ENCODE peak calls at places on chromosomes 4 and X, in nine cellular contexts. S, J, P, I, L, Y, A, O and Q are unnamed samples.

GRCh38 chr4:92969650-92970370 is 666.0 kb downstream of the GRID2 start:
- DNase-seq in S (no peak), J (no peak), P (peak; percentile 44), I (no peak), L (peak; percentile 95), Y (no peak), A (no peak), O (peak; percentile 71), Q (no peak)

GRCh38 chr4:74365761-74366160 is 816 bp downstream of the EREG start:
- DNase-seq in S (no peak), J (peak; percentile 22), P (no peak), I (no peak), L (peak; percentile 23), Y (no peak), A (no peak), O (no peak), Q (no peak)

GRCh38 chr4:81963005-81963404 is 410.8 kb downstream of the HNRNPD start:
- DNase-seq in S (no peak), J (no peak), P (no peak), I (no peak), L (no peak), Y (no peak), A (no peak), O (no peak), Q (no peak)

GRCh38 chr4:98374643-98375042 is 113.5 kb downstream of the RAP1GDS1 start:
- DNase-seq in S (no peak), J (no peak), P (no peak), I (no peak), L (no peak), Y (no peak), A (no peak), O (peak; percentile 21), Q (no peak)

GRCh38 chr4:85686398-85686797 is 211.4 kb downstream of the ARHGAP24 start:
- DNase-seq in S (no peak), J (no peak), P (no peak), I (no peak), L (no peak), Y (no peak), A (no peak), O (no peak), Q (no peak)

GRCh38 chrX:2566044-2566443 is 65.3 kb upstream of the DHRSX start:
- DNase-seq in S (no peak), J (no peak), P (no peak), I (no peak), L (no peak), Y (no peak), A (no peak), O (no peak), Q (no peak)

GRCh38 chrX:29627833-29628232 is 587.5 kb upstream of the MAGEB2 start:
- DNase-seq in S (no peak), J (no peak), P (no peak), I (no peak), L (peak; percentile 22), Y (no peak), A (no peak), O (no peak), Q (no peak)

GRCh38 chr4:5897674-5898073 is 4.8 kb upstream of the CRMP1 start:
- DNase-seq in S (no peak), J (no peak), P (no peak), I (no peak), L (no peak), Y (no peak), A (no peak), O (no peak), Q (no peak)

GRCh38 chr4:70844180-70844579 is 4.5 kb upstream of the GRSF1 start:
- DNase-seq in S (no peak), J (peak; percentile 57), P (no peak), I (no peak), L (no peak), Y (no peak), A (no peak), O (no peak), Q (no peak)

GRCh38 chrX:19791562-19791961 is 95.8 kb downstream of the SH3KBP1 start:
- DNase-seq in S (no peak), J (no peak), P (no peak), I (no peak), L (peak; percentile 47), Y (no peak), A (no peak), O (no peak), Q (no peak)

GRCh38 chrX:21738950-21739287 is 19.0 kb downstream of the SMPX start:
- DNase-seq in S (no peak), J (no peak), P (no peak), I (no peak), L (no peak), Y (no peak), A (no peak), O (no peak), Q (no peak)

GRCh38 chr4:171342646-171343045 is 470.6 kb upstream of the GALNTL6 start:
- DNase-seq in S (no peak), J (no peak), P (no peak), I (no peak), L (no peak), Y (no peak), A (no peak), O (no peak), Q (no peak)

GRCh38 chrX:70166601-70167590 is 10.4 kb upstream of the DGAT2L6 start:
- DNase-seq in S (no peak), J (no peak), P (peak; percentile 12), I (no peak), L (peak; percentile 64), Y (no peak), A (no peak), O (peak; percentile 44), Q (no peak)

GRCh38 chr4:57018930-57019329 is 40.2 kb downstream of the POLR2B start:
- DNase-seq in S (no peak), J (no peak), P (no peak), I (no peak), L (peak; percentile 49), Y (no peak), A (no peak), O (no peak), Q (no peak)

GRCh38 chr4:123785515-123785914 is 388.9 kb downstream of the SPRY1 start:
- DNase-seq in S (no peak), J (no peak), P (peak; percentile 58), I (no peak), L (peak; percentile 96), Y (peak; percentile 84), A (no peak), O (peak; percentile 78), Q (no peak)

GRCh38 chrX:143934542-143934941 is 50.7 kb downstream of the UBE2NL start:
- DNase-seq in S (no peak), J (no peak), P (no peak), I (no peak), L (no peak), Y (no peak), A (no peak), O (no peak), Q (no peak)

GRCh38 chrX:119529355-119530276 is 35.6 kb downstream of the STEEP1 start:
- DNase-seq in S (no peak), J (no peak), P (no peak), I (no peak), L (no peak), Y (no peak), A (no peak), O (no peak), Q (no peak)
- TF ChIP-seq CTCF in S (no peak), J (no peak), P (no peak), I (no peak), L (no peak), Y (no peak), A (no peak), O (no peak), Q (no peak)

GRCh38 chr4:110970642-110971041 is 347.8 kb upstream of the PITX2 start:
- DNase-seq in S (peak; percentile 72), J (no peak), P (peak; percentile 52), I (no peak), L (peak; percentile 23), Y (no peak), A (no peak), O (peak; percentile 4), Q (peak; percentile 29)
- TF ChIP-seq CTCF in S (peak; percentile 44), J (no peak), P (peak; percentile 81), I (no peak), L (peak; percentile 38), Y (peak; percentile 6), A (no peak), O (peak; percentile 65), Q (peak; percentile 61)

DNA sequence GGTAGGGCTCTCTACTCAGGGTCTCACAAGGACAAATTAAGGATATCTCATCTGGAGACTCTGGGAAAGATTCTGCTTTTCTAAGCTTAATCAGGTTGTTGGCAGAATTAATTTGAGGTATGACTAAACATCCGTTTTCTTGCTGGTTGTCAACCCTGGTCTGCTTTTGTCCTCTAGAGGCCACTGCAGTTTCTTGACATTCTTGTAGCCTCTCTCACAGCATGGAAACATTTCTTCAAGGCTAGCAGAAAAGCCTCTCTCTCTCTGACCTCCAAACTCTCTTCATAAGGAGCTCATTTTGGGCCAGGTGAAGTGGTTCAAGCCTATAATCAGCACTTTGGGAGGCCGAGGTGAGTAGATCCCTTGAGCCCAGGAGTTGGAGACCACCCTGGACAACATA is 749.5 kb upstream of the PCDH7 start:
- DNase-seq in S (no peak), J (no peak), P (no peak), I (no peak), L (peak; percentile 35), Y (no peak), A (no peak), O (no peak), Q (no peak)
- TF ChIP-seq CTCF in S (no peak), J (no peak), P (no peak), I (no peak), L (peak; percentile 44), Y (no peak), A (no peak), O (no peak), Q (peak; percentile 39)

GRCh38 chrX:30870572-30870971 is 18.5 kb downstream of the TAB3 start:
- DNase-seq in S (no peak), J (no peak), P (no peak), I (no peak), L (no peak), Y (no peak), A (no peak), O (no peak), Q (no peak)

GRCh38 chrX:30863969-30864368 is 25.1 kb downstream of the TAB3 start:
- DNase-seq in S (no peak), J (no peak), P (no peak), I (no peak), L (peak; percentile 0), Y (no peak), A (no peak), O (peak; percentile 6), Q (no peak)

GRCh38 chrX:30865612-30866011 is 23.4 kb downstream of the TAB3 start:
- DNase-seq in S (no peak), J (no peak), P (no peak), I (no peak), L (no peak), Y (no peak), A (no peak), O (no peak), Q (no peak)

GRCh38 chrX:30864383-30864785 is 24.7 kb downstream of the TAB3 start:
- DNase-seq in S (no peak), J (no peak), P (no peak), I (no peak), L (peak; percentile 16), Y (no peak), A (no peak), O (no peak), Q (no peak)

DNA sequence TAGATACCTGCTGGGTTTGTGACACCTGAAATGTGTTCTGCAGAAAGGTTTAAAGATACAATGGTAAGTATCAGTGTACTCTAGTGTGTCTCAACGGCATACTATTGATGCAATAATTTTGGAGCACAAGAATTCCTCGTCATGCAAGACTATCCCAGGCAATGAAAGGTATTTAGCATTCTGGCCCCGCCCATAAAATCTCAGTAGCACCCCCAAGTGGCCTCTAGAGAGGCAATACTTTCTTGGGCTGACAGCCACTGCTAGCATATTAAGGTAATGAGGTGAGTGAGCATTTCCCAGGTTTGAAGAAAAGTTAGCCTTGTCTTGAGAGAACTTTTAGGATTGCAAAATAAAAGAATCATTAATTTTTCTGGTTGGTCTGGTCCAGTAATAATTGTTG is 24.0 kb downstream of the TAB3 start:
- DNase-seq in S (peak; percentile 38), J (no peak), P (no peak), I (no peak), L (peak; percentile 3), Y (no peak), A (no peak), O (no peak), Q (no peak)
- TF ChIP-seq CTCF in S (no peak), J (no peak), P (no peak), I (no peak), L (no peak), Y (no peak), A (no peak), O (no peak), Q (peak; percentile 40)